ENCODE peak calls at places on chromosomes 3 and 15, in eight cellular contexts. P is dorsolateral prefrontal cortex, N is adrenal gland, H is psoas muscle, F is fibroblast of lung, M is GM12878, S is body of pancreas, J is AG09309. D is an unnamed sample.

GRCh38 chr3:132341746-132342145 is 24.5 kb downstream of the ACP3 start:
- DNase-seq in S (no peak), N (no peak), F (peak), J (no peak), H (no peak), P (no peak), M (no peak), D (no peak)

GRCh38 chr3:197460002-197460401 is 95.8 kb downstream of the BDH1 start:
- DNase-seq in S (no peak), J (no peak), H (no peak), M (no peak), F (no peak), P (no peak), N (no peak), D (no peak)

GRCh38 chr3:87507753-87508152 is 231.4 kb upstream of the POU1F1 start:
- DNase-seq in J (no peak), P (no peak), M (no peak), S (no peak), F (no peak), H (no peak), N (no peak), D (no peak)

GRCh38 chr3:108103040-108103751 is 12.4 kb upstream of the CD47 start:
- DNase-seq in P (no peak), J (no peak), N (no peak), M (no peak), F (no peak), S (no peak), H (no peak), D (no peak)

GRCh38 chr3:116005404-116005803 is 382.1 kb downstream of the GAP43 start:
- DNase-seq in P (peak), J (peak), F (peak), M (no peak), H (no peak), S (peak), N (peak), D (no peak)

GRCh38 chr3:14256561-14257342 is 78.1 kb downstream of the LSM3 start:
- DNase-seq in J (no peak), F (no peak), S (no peak), N (peak), P (peak), H (peak), M (no peak), D (no peak)

GRCh38 chr3:175777495-175777894 is 918.4 kb downstream of the NAALADL2 start:
- DNase-seq in M (no peak), F (peak), J (peak), N (no peak), H (no peak), S (no peak), P (no peak), D (no peak)

GRCh38 chr15:71757741-71758530 is 52.4 kb upstream of the NR2E3 start:
- DNase-seq in M (no peak), S (no peak), N (no peak), H (no peak), P (no peak), F (no peak), J (no peak), D (no peak)

GRCh38 chr15:39139431-39140059 is 441.3 kb upstream of the THBS1 start:
- DNase-seq in N (no peak), F (no peak), S (no peak), M (no peak), H (no peak), P (no peak), J (no peak), D (no peak)

GRCh38 chr3:130258532-130258952 is 86.9 kb upstream of the COL6A5 start:
- DNase-seq in N (peak), H (no peak), S (no peak), M (no peak), J (peak), P (peak), F (peak), D (no peak)

GRCh38 chr15:35717721-35718120 is 171.8 kb upstream of the DPH6 start:
- DNase-seq in F (no peak), S (no peak), H (no peak), N (no peak), M (no peak), J (no peak), P (no peak), D (no peak)

GRCh38 chr3:193011956-193012355 is 94.3 kb upstream of the MB21D2 start:
- DNase-seq in P (no peak), M (no peak), S (no peak), H (no peak), N (no peak), J (no peak), F (no peak), D (no peak)

GRCh38 chr15:60320365-60320764 is 77.4 kb downstream of the ANXA2 start:
- DNase-seq in F (no peak), J (no peak), P (no peak), N (no peak), M (no peak), S (no peak), H (no peak), D (no peak)

GRCh38 chr3:170007031-170007663 is 30.6 kb upstream of the GPR160 start:
- DNase-seq in J (peak), F (peak), P (no peak), M (peak), S (no peak), N (peak), H (no peak), D (peak)

GRCh38 chr3:146024260-146024659 is 136.7 kb downstream of the PLOD2 start:
- DNase-seq in N (no peak), S (no peak), J (no peak), P (no peak), M (no peak), H (no peak), F (no peak), D (no peak)

GRCh38 chr3:177618873-177619771 is 421.8 kb upstream of the TBL1XR1 start:
- DNase-seq in F (peak), H (no peak), J (no peak), P (no peak), M (no peak), N (no peak), S (no peak), D (no peak)

GRCh38 chr15:70902105-70902504 is 9.5 kb downstream of the LRRC49 start:
- DNase-seq in N (no peak), J (peak), P (no peak), F (peak), M (no peak), S (no peak), H (no peak), D (no peak)

GRCh38 chr3:62332771-62333381 is 40.5 kb downstream of the FEZF2 start:
- DNase-seq in J (no peak), F (peak), S (no peak), M (no peak), P (no peak), N (peak), H (no peak), D (no peak)

DNA sequence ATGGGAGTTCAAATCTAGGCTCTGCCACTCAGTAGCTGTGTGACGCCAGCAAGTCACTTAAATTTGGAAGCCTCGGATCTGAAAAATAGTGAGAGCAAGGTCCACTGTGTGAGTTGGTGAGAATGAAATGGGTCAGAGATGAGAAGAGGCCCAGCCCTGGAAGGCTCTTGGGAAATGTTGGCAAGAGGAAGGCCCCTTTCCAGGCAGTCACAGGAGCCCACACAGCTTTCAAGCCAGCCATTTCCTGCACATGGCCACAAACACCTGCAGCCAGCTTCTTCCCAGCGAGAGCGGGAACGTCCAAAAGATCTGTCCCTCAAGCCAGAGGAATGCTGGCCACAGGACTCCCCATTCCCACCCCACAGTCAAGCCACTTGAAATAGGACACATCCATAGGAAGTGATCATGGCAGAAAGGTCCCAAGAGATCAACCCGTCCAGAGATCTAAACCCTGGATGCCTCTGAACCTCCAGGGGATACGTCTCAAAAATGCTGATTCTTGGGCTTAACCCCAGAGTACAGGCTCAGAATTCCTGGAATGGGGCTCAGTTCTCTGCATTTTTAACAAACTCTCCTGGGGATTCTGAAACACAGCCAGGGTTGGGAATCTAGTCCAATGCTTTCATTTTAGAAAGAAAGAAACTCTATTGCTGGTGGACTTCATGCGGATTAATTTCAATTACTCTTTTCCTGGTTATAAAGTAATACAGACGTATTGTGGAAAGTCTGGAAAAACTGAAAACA is 35.9 kb downstream of the NTRK3 start:
- DNase-seq in P (no peak), S (no peak), J (no peak), H (no peak), F (no peak), M (no peak), N (no peak), D (no peak)
- H3K4me3 ChIP-seq in P (no peak), S (no peak), J (no peak), H (no peak), F (no peak), M (no peak), N (no peak), D (no peak)

GRCh38 chr3:133469140-133469731 is 69.4 kb downstream of the BFSP2 start:
- DNase-seq in S (peak), F (peak), M (no peak), N (peak), H (peak), J (no peak), P (no peak), D (no peak)

GRCh38 chr3:133468251-133468721 is 68.4 kb downstream of the BFSP2 start:
- DNase-seq in J (no peak), S (no peak), M (no peak), F (no peak), N (no peak), H (no peak), P (no peak), D (no peak)

GRCh38 chr3:133464573-133464972 is 64.7 kb downstream of the BFSP2 start:
- DNase-seq in J (no peak), P (no peak), N (no peak), M (no peak), F (peak), H (no peak), S (no peak), D (no peak)

GRCh38 chr3:133467780-133468179 is 67.9 kb downstream of the BFSP2 start:
- DNase-seq in H (no peak), M (no peak), F (no peak), N (no peak), P (no peak), S (no peak), J (no peak), D (no peak)

DNA sequence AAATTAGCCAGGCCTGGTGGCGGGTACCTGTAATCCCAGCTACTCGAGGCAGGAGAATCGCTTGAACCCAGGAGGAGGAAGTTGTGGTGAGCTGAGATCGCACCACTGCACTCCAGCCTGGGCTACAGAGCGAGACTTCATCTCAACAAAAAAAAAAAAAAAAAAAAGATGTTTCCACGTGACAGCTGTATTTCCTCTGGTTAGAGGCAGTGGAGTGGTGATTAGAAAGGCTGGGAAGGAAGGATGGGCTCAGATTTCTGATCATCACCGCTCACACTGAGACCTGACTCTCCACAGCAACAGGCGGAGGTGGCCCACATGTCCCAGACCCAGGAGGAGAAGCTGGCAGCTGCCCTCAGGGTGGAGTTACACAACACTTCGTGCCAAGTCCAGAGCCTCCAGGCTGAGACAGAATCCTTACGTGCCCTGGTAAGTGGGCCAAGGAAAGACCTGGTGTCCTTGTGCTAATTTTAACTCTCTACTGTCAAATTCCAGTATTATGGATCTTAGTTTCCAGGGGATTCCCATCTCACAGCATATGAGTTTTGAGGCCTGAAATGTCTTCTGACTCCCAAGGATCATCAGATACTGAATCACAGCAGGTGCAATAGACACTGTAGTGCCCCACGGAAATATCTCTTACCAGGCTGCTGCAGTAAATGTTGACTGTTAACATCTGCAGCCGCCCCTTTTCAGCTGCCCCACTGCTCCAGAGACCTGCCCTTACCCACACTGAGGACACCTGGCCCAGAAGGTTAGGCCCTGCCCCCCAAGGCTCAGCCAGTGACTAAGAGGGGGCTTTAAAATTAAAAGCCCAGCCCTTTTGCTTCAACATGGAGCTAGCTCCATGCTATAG is 66.9 kb downstream of the BFSP2 start:
- DNase-seq in N (peak), S (peak), J (no peak), P (no peak), M (no peak), H (peak), F (no peak), D (no peak)
- TF ChIP-seq CTCF in N (no peak), S (no peak), J (no peak), P (no peak), M (no peak), H (no peak), F (no peak), D (no peak)

GRCh38 chr3:189308594-189308993 is 136.8 kb downstream of the TPRG1 start:
- DNase-seq in S (no peak), H (no peak), J (no peak), M (no peak), N (no peak), F (no peak), P (no peak), D (no peak)
- H3K4me3 ChIP-seq in S (no peak), H (no peak), J (no peak), M (peak), N (no peak), F (no peak), P (no peak), D (peak)

DNA sequence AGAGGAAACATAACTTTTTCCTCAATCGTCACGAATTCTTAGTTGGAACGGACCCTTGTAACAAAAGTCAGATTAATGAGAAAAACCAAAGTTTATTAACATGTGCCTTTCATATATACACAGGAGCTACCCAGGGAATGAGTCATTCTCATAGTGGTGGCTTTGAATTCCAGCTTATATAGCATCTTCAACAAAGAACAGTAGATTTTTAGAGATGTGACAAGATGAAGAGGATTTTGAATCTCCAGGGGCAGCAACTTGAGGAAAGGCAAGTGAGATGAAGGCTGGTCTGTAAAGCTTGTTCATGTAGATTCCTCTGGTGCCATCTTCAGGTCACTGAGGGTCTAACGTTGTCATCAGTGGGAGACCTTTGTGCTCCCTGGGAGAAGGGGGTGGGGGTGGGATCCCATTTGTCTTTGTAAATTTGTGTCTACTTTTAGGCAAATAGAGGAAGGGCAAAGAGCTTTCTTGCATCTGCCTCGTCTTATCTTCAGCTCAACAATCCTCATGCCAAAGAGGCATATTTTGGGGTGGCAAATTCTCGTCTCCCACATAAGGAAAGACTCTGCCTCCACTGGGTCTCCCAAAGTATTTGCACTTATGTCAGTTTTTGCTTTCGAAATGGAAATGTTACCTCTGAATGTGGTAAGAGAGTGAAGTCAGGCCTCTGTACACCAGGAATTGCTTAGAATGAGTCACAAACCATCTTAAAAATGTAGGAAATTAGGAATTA is 29.5 kb downstream of the CLEC3B start:
- DNase-seq in S (no peak), F (peak), M (no peak), P (no peak), N (no peak), H (no peak), J (no peak), D (peak)
- TF ChIP-seq CTCF in S (no peak), F (peak), M (peak), P (peak), N (no peak), H (no peak), J (peak), D (peak)

DNA sequence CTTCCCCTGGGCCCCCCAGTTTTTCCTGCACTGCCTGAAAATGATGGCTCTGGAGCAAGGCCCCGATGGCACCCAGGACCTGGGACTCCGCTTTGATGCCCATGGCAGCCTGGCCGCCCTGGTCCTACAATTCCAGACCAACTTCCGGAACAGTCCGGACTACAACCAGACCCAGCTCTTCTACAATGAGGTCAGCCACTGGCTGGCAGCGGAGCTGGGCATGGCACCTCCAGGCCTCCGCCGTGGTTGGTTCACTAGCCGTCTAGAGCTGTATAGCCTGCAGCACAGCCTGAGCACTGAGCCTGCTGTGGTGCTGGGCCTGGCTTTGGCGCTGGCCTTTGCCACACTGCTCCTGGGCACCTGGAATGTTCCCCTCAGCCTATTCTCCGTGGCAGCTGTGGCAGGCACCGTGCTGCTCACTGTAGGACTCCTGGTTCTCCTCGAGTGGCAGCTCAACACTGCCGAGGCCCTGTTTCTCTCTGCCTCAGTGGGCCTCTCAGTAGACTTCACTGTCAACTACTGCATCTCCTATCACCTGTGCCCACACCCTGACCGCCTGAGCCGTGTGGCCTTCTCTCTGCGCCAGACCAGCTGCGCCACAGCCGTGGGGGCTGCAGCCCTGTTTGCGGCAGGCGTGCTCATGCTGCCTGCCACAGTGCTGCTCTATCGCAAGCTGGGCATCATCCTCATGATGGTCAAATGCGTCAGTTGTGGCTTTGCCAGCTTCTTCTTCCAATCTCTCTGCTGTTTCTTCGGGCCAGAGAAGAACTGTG is 10.9 kb downstream of the DISP2 start:
- DNase-seq in N (no peak), M (no peak), S (no peak), H (no peak), F (no peak), J (no peak), P (no peak), D (no peak)
- H3K4me3 ChIP-seq in N (no peak), M (no peak), S (no peak), H (no peak), F (no peak), J (no peak), P (no peak), D (no peak)

GRCh38 chr15:77584201-77584600 is 48.5 kb downstream of the LINGO1 start:
- DNase-seq in M (no peak), N (no peak), F (no peak), P (no peak), S (no peak), H (no peak), J (no peak), D (no peak)
- TF ChIP-seq CTCF in M (peak), N (no peak), F (peak), P (no peak), S (no peak), H (no peak), J (peak), D (peak)

DNA sequence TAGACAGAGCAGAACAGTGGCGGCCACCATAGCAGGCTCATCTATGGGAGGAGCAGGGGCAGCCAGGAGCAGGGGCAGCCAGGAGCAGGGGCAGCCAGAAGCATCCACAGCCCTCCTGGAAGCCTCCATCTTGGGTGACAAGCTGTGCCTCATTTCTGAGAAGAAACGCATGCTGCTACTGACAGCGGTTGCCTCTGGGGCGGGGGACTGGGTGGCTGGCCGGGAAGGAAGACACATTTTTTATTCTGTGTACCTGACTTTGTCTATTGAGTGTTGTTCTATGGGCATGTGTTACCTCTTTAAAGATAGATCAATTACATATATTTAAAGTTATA is 71.5 kb upstream of the KLF13 start:
- DNase-seq in F (no peak), P (no peak), S (no peak), J (no peak), N (no peak), H (no peak), M (no peak), D (no peak)
- H3K4me3 ChIP-seq in F (no peak), P (no peak), S (no peak), J (no peak), N (no peak), H (no peak), M (no peak), D (no peak)

D was measured in GM12864.